ENCODE peak calls at places on chromosomes 7 and 10, in five cellular contexts. One of them, this sample, is unnamed.

GRCh38 chr7:33578166-33578565 is 327.2 kb upstream of the BMPER start:
- DNase-seq in GM12878: no peak
- DNase-seq in A549: no peak
- DNase-seq in HepG2: no peak
- DNase-seq in H1: no peak
- DNase-seq in this sample: no peak

GRCh38 chr10:12042409-12042796 is 206 bp downstream of the UPF2 start:
- DNase-seq in HepG2: no peak
- DNase-seq in A549: no peak
- DNase-seq in GM12878: no peak
- DNase-seq in H1: no peak
- DNase-seq in this sample: peak

GRCh38 chr7:435518-436366 is 83.9 kb downstream of the PDGFA start:
- DNase-seq in H1: no peak
- DNase-seq in HepG2: no peak
- DNase-seq in GM12878: no peak
- DNase-seq in A549: peak
- DNase-seq in this sample: no peak

GRCh38 chr10:43754569-43755260 is 106.0 kb upstream of the ZNF32 start:
- DNase-seq in GM12878: no peak
- DNase-seq in A549: no peak
- DNase-seq in HepG2: no peak
- DNase-seq in H1: peak
- DNase-seq in this sample: no peak

GRCh38 chr7:2882111-2882510 is 38.0 kb upstream of the GNA12 start:
- DNase-seq in A549: no peak
- DNase-seq in HepG2: no peak
- DNase-seq in H1: no peak
- DNase-seq in GM12878: no peak
- DNase-seq in this sample: no peak

GRCh38 chr7:101278461-101279292 is 33.8 kb upstream of the FIS1 start:
- DNase-seq in H1: no peak
- DNase-seq in GM12878: no peak
- DNase-seq in HepG2: no peak
- DNase-seq in A549: no peak
- DNase-seq in this sample: no peak

GRCh38 chr7:252981-253380 is 37.0 kb upstream of the FOXL3 start:
- DNase-seq in H1: no peak
- DNase-seq in HepG2: no peak
- DNase-seq in GM12878: no peak
- DNase-seq in A549: no peak
- DNase-seq in this sample: no peak

GRCh38 chr10:101284171-101285092 is 55.2 kb upstream of the LBX1 start:
- DNase-seq in A549: no peak
- DNase-seq in HepG2: no peak
- DNase-seq in GM12878: no peak
- DNase-seq in H1: no peak
- DNase-seq in this sample: no peak

GRCh38 chr7:12637819-12638592 is 49.4 kb upstream of the ARL4A start:
- DNase-seq in GM12878: no peak
- DNase-seq in H1: no peak
- DNase-seq in A549: no peak
- DNase-seq in HepG2: no peak
- DNase-seq in this sample: no peak

GRCh38 chr7:137879357-137880158 is 32.8 kb upstream of the DGKI start:
- DNase-seq in HepG2: no peak
- DNase-seq in GM12878: no peak
- DNase-seq in H1: peak
- DNase-seq in A549: no peak
- DNase-seq in this sample: no peak

GRCh38 chr7:105502173-105502572 is 19.9 kb downstream of the PUS7 start:
- DNase-seq in GM12878: no peak
- DNase-seq in H1: no peak
- DNase-seq in HepG2: no peak
- DNase-seq in A549: no peak
- DNase-seq in this sample: no peak

GRCh38 chr7:133545613-133546012 is 292.7 kb downstream of the EXOC4 start:
- DNase-seq in A549: no peak
- DNase-seq in H1: no peak
- DNase-seq in HepG2: no peak
- DNase-seq in GM12878: no peak
- DNase-seq in this sample: no peak

GRCh38 chr7:107180378-107180777 is 11.6 kb downstream of the HBP1 start:
- DNase-seq in HepG2: peak
- DNase-seq in A549: peak
- DNase-seq in H1: no peak
- DNase-seq in GM12878: no peak
- DNase-seq in this sample: peak

GRCh38 chr10:47325303-47326291 is 3.3 kb downstream of the GDF2 start:
- DNase-seq in GM12878: no peak
- DNase-seq in HepG2: no peak
- DNase-seq in A549: no peak
- DNase-seq in H1: no peak
- DNase-seq in this sample: no peak

GRCh38 chr10:43304687-43305333 is 37.9 kb upstream of the RASGEF1A start:
- DNase-seq in GM12878: no peak
- DNase-seq in A549: peak
- DNase-seq in HepG2: no peak
- DNase-seq in H1: no peak
- DNase-seq in this sample: peak

GRCh38 chr10:77715081-77715480 is 77.5 kb upstream of the KCNMA1 start:
- DNase-seq in HepG2: peak
- DNase-seq in H1: no peak
- DNase-seq in A549: peak
- DNase-seq in GM12878: no peak
- DNase-seq in this sample: peak

GRCh38 chr7:936131-937054 is 18.1 kb downstream of the ADAP1 start:
- DNase-seq in A549: peak
- DNase-seq in GM12878: peak
- DNase-seq in H1: no peak
- DNase-seq in HepG2: no peak
- DNase-seq in this sample: no peak

GRCh38 chr7:96349572-96349971 is 27.7 kb upstream of the SLC25A13 start:
- DNase-seq in H1: no peak
- DNase-seq in A549: no peak
- DNase-seq in HepG2: no peak
- DNase-seq in GM12878: no peak
- DNase-seq in this sample: peak

GRCh38 chr10:97096327-97097153 is 89.2 kb downstream of the SLIT1 start:
- DNase-seq in H1: no peak
- DNase-seq in HepG2: no peak
- DNase-seq in A549: no peak
- DNase-seq in GM12878: no peak
- DNase-seq in this sample: no peak

GRCh38 chr7:115178831-115179230 is 256.9 kb downstream of the MDFIC start:
- DNase-seq in HepG2: no peak
- DNase-seq in GM12878: no peak
- DNase-seq in H1: no peak
- DNase-seq in A549: no peak
- DNase-seq in this sample: no peak

GRCh38 chr7:105613611-105614330 is 32.5 kb upstream of the EFCAB10 start:
- DNase-seq in HepG2: no peak
- DNase-seq in GM12878: no peak
- DNase-seq in H1: no peak
- DNase-seq in A549: no peak
- DNase-seq in this sample: no peak

DNA sequence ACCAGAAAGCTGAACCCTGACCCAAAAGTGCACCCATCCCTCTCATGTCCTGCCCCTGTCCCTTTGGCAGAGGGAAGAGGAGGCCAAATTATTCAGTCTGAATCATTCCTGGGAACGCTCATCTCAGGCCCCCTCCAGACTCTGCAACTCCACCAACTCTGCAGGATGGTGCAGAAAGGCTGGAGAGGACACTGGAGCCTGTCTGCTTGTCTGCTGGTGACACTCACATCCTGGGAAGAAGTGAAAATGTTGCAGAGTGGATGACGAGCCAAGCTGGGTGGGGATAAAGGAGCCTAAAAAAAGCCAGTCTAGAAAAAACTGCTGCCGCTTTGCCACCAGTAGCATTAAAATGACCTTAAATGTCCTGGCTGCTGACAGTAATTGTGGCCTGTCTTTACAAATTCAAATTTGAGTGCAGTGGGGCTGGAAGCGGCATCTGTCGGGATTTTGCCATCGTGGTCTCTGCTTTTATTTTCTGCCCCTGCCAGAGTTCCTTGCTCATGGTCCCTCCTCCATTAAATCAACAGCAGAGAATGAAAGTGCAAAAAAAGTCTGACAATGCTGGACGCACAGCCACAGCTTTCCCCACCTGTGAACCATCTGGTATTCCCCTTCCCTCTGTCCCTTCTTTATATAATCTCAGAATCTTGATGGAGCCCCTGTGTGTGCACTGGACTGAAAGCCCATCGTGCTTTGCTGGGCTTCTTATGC is 63.9 kb downstream of the STK17A start:
- DNase-seq in A549: no peak
- DNase-seq in HepG2: no peak
- DNase-seq in H1: no peak
- DNase-seq in GM12878: no peak
- DNase-seq in this sample: no peak
- TF ChIP-seq KDM1A in A549: no peak
- TF ChIP-seq KDM1A in HepG2: no peak
- TF ChIP-seq KDM1A in H1: no peak
- TF ChIP-seq KDM1A in GM12878: no peak
- TF ChIP-seq KDM1A in this sample: no peak

DNA sequence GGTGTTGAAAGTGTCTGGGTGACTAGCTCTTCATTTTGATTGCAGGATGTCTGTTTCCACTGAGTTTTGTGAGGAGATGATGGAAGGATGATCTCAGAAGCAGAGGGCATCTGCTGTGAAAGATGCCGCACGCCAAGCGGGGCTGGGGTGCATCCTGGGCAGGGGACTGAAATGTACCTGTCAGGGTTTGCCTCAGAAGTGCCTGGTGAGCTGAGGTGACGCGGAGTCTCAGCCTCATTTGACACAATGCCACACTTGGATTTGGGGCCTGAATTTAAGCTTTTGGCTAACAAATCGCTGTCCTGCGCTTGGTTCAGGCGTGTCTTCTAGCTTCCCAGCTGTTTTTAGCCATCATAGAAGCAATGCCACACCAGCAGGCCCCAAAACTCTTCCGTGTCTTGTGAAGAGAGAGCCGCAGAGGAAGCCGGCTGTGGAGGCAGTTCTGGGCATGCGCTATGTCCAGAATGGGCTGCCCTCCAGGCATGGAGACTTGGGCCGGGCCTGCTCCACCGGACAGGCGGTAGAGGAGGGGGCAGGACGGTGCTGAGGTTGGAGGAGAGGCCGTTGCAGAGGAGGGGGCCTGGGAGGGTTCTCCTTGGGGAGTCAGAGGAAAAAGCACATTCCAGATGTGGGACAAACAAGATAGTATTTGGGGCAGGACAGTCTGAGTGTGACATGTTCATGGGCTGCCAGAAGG is 31.2 kb downstream of the WDR86 start:
- DNase-seq in A549: no peak
- DNase-seq in GM12878: no peak
- DNase-seq in H1: no peak
- DNase-seq in HepG2: no peak
- DNase-seq in this sample: no peak
- TF ChIP-seq KDM1A in A549: no peak
- TF ChIP-seq KDM1A in GM12878: no peak
- TF ChIP-seq KDM1A in H1: no peak
- TF ChIP-seq KDM1A in HepG2: no peak
- TF ChIP-seq KDM1A in this sample: no peak

DNA sequence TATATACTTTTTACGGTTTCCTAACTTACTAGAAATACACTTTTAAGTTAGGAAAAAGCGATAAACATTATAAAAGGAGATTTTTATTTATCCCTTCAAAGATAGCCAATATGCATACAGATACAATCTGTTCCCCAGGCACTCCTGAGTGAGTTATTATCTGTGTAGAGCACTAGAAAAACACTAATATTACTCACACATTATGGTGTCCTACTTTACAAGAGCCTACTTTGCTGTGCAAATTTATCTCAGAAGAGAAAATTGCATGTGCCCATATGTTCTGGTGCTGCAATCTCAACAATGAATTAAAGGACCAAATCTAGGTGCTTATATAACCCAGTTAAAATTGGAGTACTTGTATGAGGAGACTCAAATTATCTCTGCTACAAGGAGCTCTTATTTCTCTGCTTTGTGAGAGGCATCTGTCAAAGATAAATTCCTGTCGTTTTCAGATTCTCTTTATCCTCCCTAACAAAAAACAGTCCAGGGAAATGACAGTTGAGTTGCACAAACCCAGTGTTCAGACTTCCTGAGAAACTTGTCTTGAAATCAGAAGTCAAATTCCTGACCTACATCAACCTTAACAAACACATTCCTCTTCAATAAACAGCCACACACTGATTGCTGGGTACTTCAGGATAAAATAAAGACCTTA is 28.9 kb downstream of the CPA1 start:
- DNase-seq in H1: no peak
- DNase-seq in A549: no peak
- DNase-seq in HepG2: no peak
- DNase-seq in GM12878: no peak
- DNase-seq in this sample: no peak
- TF ChIP-seq KDM1A in H1: no peak
- TF ChIP-seq KDM1A in A549: no peak
- TF ChIP-seq KDM1A in HepG2: no peak
- TF ChIP-seq KDM1A in GM12878: no peak
- TF ChIP-seq KDM1A in this sample: no peak

GRCh38 chr7:75639071-75639892 is 99.5 kb downstream of the HIP1 start:
- DNase-seq in HepG2: no peak
- DNase-seq in A549: peak
- DNase-seq in H1: no peak
- DNase-seq in GM12878: no peak
- DNase-seq in this sample: peak

GRCh38 chr7:75637854-75638606 is 100.7 kb downstream of the HIP1 start:
- DNase-seq in GM12878: no peak
- DNase-seq in H1: no peak
- DNase-seq in HepG2: no peak
- DNase-seq in A549: no peak
- DNase-seq in this sample: no peak

GRCh38 chr7:75642810-75643486 is 95.8 kb downstream of the HIP1 start:
- DNase-seq in A549: peak
- DNase-seq in HepG2: peak
- DNase-seq in H1: no peak
- DNase-seq in GM12878: peak
- DNase-seq in this sample: peak

GRCh38 chr7:75638607-75639070 is 100.1 kb downstream of the HIP1 start:
- DNase-seq in HepG2: no peak
- DNase-seq in A549: no peak
- DNase-seq in H1: no peak
- DNase-seq in GM12878: no peak
- DNase-seq in this sample: peak

GRCh38 chr7:75639893-75640600 is 98.7 kb downstream of the HIP1 start:
- DNase-seq in HepG2: no peak
- DNase-seq in GM12878: no peak
- DNase-seq in H1: no peak
- DNase-seq in A549: no peak
- DNase-seq in this sample: peak
- TF ChIP-seq KDM1A in HepG2: no peak
- TF ChIP-seq KDM1A in GM12878: no peak
- TF ChIP-seq KDM1A in H1: no peak
- TF ChIP-seq KDM1A in A549: no peak
- TF ChIP-seq KDM1A in this sample: no peak

GRCh38 chr10:72087392-72087968 is 871 bp downstream of the SPOCK2 start:
- DNase-seq in GM12878: no peak
- DNase-seq in HepG2: no peak
- DNase-seq in H1: no peak
- DNase-seq in A549: no peak
- DNase-seq in this sample: no peak
- TF ChIP-seq KDM1A in GM12878: no peak
- TF ChIP-seq KDM1A in HepG2: no peak
- TF ChIP-seq KDM1A in H1: no peak
- TF ChIP-seq KDM1A in A549: no peak
- TF ChIP-seq KDM1A in this sample: no peak

This sample was measured in K562.